ENCODE peak calls at places on chromosomes 11 and 22, in six cellular contexts. One of them, this sample, is unnamed. For H3K36me3 and H3K9me3, the result is how much of the 10 kb centered on the place peaks cover.

GRCh38 chr11:22192642-22193347 is at the start of gene ANO5:
- DNase-seq in SK-N-SH: peak
- DNase-seq in HCT116: no peak
- DNase-seq in mucosa of descending colon: peak
- DNase-seq in A673: peak
- DNase-seq in colonic mucosa: peak
- DNase-seq in this sample: peak

GRCh38 chr11:32847511-32847910 is 17.8 kb downstream of the PRRG4 start:
- DNase-seq in HCT116: no peak
- DNase-seq in A673: no peak
- DNase-seq in colonic mucosa: no peak
- DNase-seq in SK-N-SH: no peak
- DNase-seq in mucosa of descending colon: no peak
- DNase-seq in this sample: no peak

GRCh38 chr11:65493367-65494176 is 5.3 kb upstream of the MALAT1 start:
- DNase-seq in HCT116: peak
- DNase-seq in SK-N-SH: no peak
- DNase-seq in colonic mucosa: peak
- DNase-seq in A673: no peak
- DNase-seq in mucosa of descending colon: peak
- DNase-seq in this sample: peak

GRCh38 chr22:23285236-23285635 is 104.9 kb downstream of the BCR start:
- DNase-seq in colonic mucosa: no peak
- DNase-seq in A673: no peak
- DNase-seq in HCT116: no peak
- DNase-seq in SK-N-SH: no peak
- DNase-seq in mucosa of descending colon: no peak
- DNase-seq in this sample: no peak

GRCh38 chr22:30425327-30425615 is 297 bp upstream of the MTFP1 start:
- DNase-seq in A673: no peak
- DNase-seq in mucosa of descending colon: no peak
- DNase-seq in SK-N-SH: no peak
- DNase-seq in colonic mucosa: no peak
- DNase-seq in HCT116: no peak
- DNase-seq in this sample: no peak

GRCh38 chr11:78641541-78641940 is 66.9 kb upstream of the NARS2 start:
- DNase-seq in HCT116: no peak
- DNase-seq in mucosa of descending colon: no peak
- DNase-seq in colonic mucosa: no peak
- DNase-seq in SK-N-SH: no peak
- DNase-seq in A673: no peak
- DNase-seq in this sample: no peak

GRCh38 chr11:47415949-47416472 is 7.6 kb downstream of the SLC39A13 start:
- DNase-seq in A673: peak
- DNase-seq in colonic mucosa: peak
- DNase-seq in mucosa of descending colon: peak
- DNase-seq in SK-N-SH: no peak
- DNase-seq in HCT116: peak
- DNase-seq in this sample: peak

GRCh38 chr11:45658292-45658991 is 7.0 kb downstream of the CHST1 start:
- DNase-seq in A673: no peak
- DNase-seq in HCT116: no peak
- DNase-seq in mucosa of descending colon: peak
- DNase-seq in SK-N-SH: no peak
- DNase-seq in colonic mucosa: peak
- DNase-seq in this sample: peak

GRCh38 chr11:38226684-38227083 is 1628.6 kb upstream of the RAG2 start:
- DNase-seq in mucosa of descending colon: no peak
- DNase-seq in colonic mucosa: no peak
- DNase-seq in SK-N-SH: no peak
- DNase-seq in A673: no peak
- DNase-seq in HCT116: no peak
- DNase-seq in this sample: no peak

GRCh38 chr22:31148953-31149627 is 8.8 kb upstream of the PLA2G3 start:
- DNase-seq in SK-N-SH: peak
- DNase-seq in A673: peak
- DNase-seq in mucosa of descending colon: peak
- DNase-seq in HCT116: peak
- DNase-seq in colonic mucosa: peak
- DNase-seq in this sample: peak

GRCh38 chr11:45150943-45151342 is 4.5 kb downstream of the PRDM11 start:
- DNase-seq in mucosa of descending colon: no peak
- DNase-seq in SK-N-SH: no peak
- DNase-seq in A673: no peak
- DNase-seq in colonic mucosa: peak
- DNase-seq in HCT116: no peak
- DNase-seq in this sample: no peak

GRCh38 chr22:34301569-34301968 is 381.3 kb upstream of the LARGE1 start:
- DNase-seq in A673: no peak
- DNase-seq in HCT116: no peak
- DNase-seq in colonic mucosa: no peak
- DNase-seq in mucosa of descending colon: no peak
- DNase-seq in SK-N-SH: no peak
- DNase-seq in this sample: no peak

GRCh38 chr22:17257091-17257490 is 37.9 kb upstream of the ADA2 start:
- DNase-seq in SK-N-SH: no peak
- DNase-seq in A673: no peak
- DNase-seq in colonic mucosa: no peak
- DNase-seq in mucosa of descending colon: no peak
- DNase-seq in HCT116: no peak
- DNase-seq in this sample: no peak

GRCh38 chr11:98979212-98979611 is 41.5 kb upstream of the CNTN5 start:
- DNase-seq in SK-N-SH: no peak
- DNase-seq in A673: peak
- DNase-seq in HCT116: no peak
- DNase-seq in colonic mucosa: no peak
- DNase-seq in mucosa of descending colon: no peak
- DNase-seq in this sample: no peak

GRCh38 chr11:44746894-44747293 is 20.1 kb downstream of the TSPAN18 start:
- DNase-seq in SK-N-SH: peak
- DNase-seq in HCT116: no peak
- DNase-seq in mucosa of descending colon: no peak
- DNase-seq in A673: no peak
- DNase-seq in colonic mucosa: no peak
- DNase-seq in this sample: peak

GRCh38 chr22:40193429-40194421 is 16.0 kb downstream of the TNRC6B start:
- DNase-seq in HCT116: no peak
- DNase-seq in mucosa of descending colon: no peak
- DNase-seq in colonic mucosa: no peak
- DNase-seq in SK-N-SH: no peak
- DNase-seq in A673: peak
- DNase-seq in this sample: no peak

GRCh38 chr11:17719940-17720795 is 797 bp downstream of the MYOD1 start:
- DNase-seq in mucosa of descending colon: no peak
- DNase-seq in A673: no peak
- DNase-seq in SK-N-SH: peak
- DNase-seq in colonic mucosa: no peak
- DNase-seq in HCT116: no peak
- DNase-seq in this sample: no peak

GRCh38 chr11:65003282-65003681 is 6.5 kb upstream of the BATF2 start:
- DNase-seq in SK-N-SH: no peak
- DNase-seq in colonic mucosa: no peak
- DNase-seq in HCT116: no peak
- DNase-seq in mucosa of descending colon: no peak
- DNase-seq in A673: no peak
- DNase-seq in this sample: no peak

GRCh38 chr11:96481806-96482592 is 92.2 kb downstream of the JRKL start:
- DNase-seq in mucosa of descending colon: no peak
- DNase-seq in A673: no peak
- DNase-seq in SK-N-SH: no peak
- DNase-seq in HCT116: no peak
- DNase-seq in colonic mucosa: no peak
- DNase-seq in this sample: no peak

GRCh38 chr11:72766152-72766902 is 14.1 kb upstream of the ARAP1 start:
- DNase-seq in SK-N-SH: no peak
- DNase-seq in HCT116: no peak
- DNase-seq in colonic mucosa: no peak
- DNase-seq in mucosa of descending colon: no peak
- DNase-seq in A673: no peak
- DNase-seq in this sample: no peak

GRCh38 chr11:111541209-111542061 is 915 bp downstream of the LAYN start:
- DNase-seq in mucosa of descending colon: no peak
- DNase-seq in colonic mucosa: peak
- DNase-seq in HCT116: no peak
- DNase-seq in SK-N-SH: peak
- DNase-seq in A673: peak
- DNase-seq in this sample: peak

GRCh38 chr11:65133724-65134123 is 595 bp downstream of the SYVN1 start:
- DNase-seq in mucosa of descending colon: no peak
- DNase-seq in colonic mucosa: no peak
- DNase-seq in HCT116: no peak
- DNase-seq in SK-N-SH: no peak
- DNase-seq in A673: peak
- DNase-seq in this sample: no peak

GRCh38 chr11:68843703-68844312 is 2.1 kb upstream of the CPT1A start:
- DNase-seq in SK-N-SH: no peak
- DNase-seq in colonic mucosa: peak
- DNase-seq in HCT116: peak
- DNase-seq in mucosa of descending colon: peak
- DNase-seq in A673: no peak
- DNase-seq in this sample: no peak

GRCh38 chr11:45180158-45180887 is 33.9 kb downstream of the PRDM11 start:
- DNase-seq in HCT116: peak
- DNase-seq in mucosa of descending colon: peak
- DNase-seq in A673: peak
- DNase-seq in colonic mucosa: peak
- DNase-seq in SK-N-SH: peak
- DNase-seq in this sample: peak

GRCh38 chr11:73585834-73586575 is 11.9 kb downstream of the FAM168A start:
- DNase-seq in A673: no peak
- DNase-seq in colonic mucosa: no peak
- DNase-seq in mucosa of descending colon: no peak
- DNase-seq in HCT116: no peak
- DNase-seq in SK-N-SH: no peak
- DNase-seq in this sample: no peak

GRCh38 chr11:110832080-110832479 is 119.8 kb upstream of the ARHGAP20 start:
- DNase-seq in HCT116: no peak
- DNase-seq in SK-N-SH: peak
- DNase-seq in A673: no peak
- DNase-seq in colonic mucosa: no peak
- DNase-seq in mucosa of descending colon: no peak
- DNase-seq in this sample: no peak

GRCh38 chr11:62147545-62147944 is 23.7 kb downstream of the INCENP start:
- DNase-seq in mucosa of descending colon: no peak
- DNase-seq in SK-N-SH: peak
- DNase-seq in colonic mucosa: no peak
- DNase-seq in HCT116: no peak
- DNase-seq in A673: no peak
- DNase-seq in this sample: no peak

GRCh38 chr11:62143727-62144126 is 19.9 kb downstream of the INCENP start:
- DNase-seq in mucosa of descending colon: no peak
- DNase-seq in HCT116: no peak
- DNase-seq in SK-N-SH: peak
- DNase-seq in A673: no peak
- DNase-seq in colonic mucosa: peak
- DNase-seq in this sample: no peak

GRCh38 chr11:62144641-62145255 is 20.9 kb downstream of the INCENP start:
- DNase-seq in A673: no peak
- DNase-seq in colonic mucosa: peak
- DNase-seq in mucosa of descending colon: no peak
- DNase-seq in SK-N-SH: peak
- DNase-seq in HCT116: no peak
- DNase-seq in this sample: no peak

GRCh38 chr11:62146476-62147200 is 22.8 kb downstream of the INCENP start:
- DNase-seq in HCT116: no peak
- DNase-seq in SK-N-SH: peak
- DNase-seq in colonic mucosa: no peak
- DNase-seq in mucosa of descending colon: no peak
- DNase-seq in A673: no peak
- DNase-seq in this sample: no peak

DNA sequence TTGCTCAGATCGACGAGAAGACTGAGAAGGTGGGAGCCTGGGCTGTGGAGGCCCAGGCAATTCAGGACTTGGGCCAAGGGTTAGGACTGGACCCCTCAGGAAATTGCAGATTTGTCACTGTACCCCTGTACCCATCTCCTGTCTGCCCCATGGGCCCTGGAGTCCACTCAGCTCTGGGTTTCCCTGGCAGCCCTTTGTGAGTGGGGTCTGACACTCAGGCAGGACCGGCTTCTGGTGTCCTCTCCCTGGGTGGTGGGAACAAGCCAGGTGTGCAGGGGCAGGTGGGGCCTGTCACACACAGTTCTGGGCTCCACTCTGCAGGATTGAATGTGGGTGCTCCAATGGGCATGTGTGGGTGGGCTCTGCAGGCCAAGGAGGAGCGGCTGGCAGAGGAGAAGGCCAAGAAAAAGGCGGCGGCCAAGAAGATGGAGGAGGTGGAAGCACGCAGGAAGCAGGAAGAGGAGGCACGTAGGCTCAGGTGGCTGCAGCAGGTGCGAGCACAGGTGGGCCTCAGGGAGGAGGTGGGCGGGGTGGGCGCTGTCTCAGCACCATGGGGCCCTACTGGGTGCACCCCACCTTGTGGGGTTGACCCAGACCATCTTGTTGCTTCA is 21.6 kb downstream of the INCENP start:
- DNase-seq in colonic mucosa: peak
- DNase-seq in HCT116: no peak
- DNase-seq in A673: no peak
- DNase-seq in SK-N-SH: peak
- DNase-seq in mucosa of descending colon: no peak
- DNase-seq in this sample: no peak
- H3K36me3 ChIP-seq in colonic mucosa: under half
- H3K36me3 ChIP-seq in HCT116: half or more
- H3K36me3 ChIP-seq in A673: half or more
- H3K36me3 ChIP-seq in SK-N-SH: under half
- H3K36me3 ChIP-seq in mucosa of descending colon: under half
- H3K36me3 ChIP-seq in this sample: half or more

DNA sequence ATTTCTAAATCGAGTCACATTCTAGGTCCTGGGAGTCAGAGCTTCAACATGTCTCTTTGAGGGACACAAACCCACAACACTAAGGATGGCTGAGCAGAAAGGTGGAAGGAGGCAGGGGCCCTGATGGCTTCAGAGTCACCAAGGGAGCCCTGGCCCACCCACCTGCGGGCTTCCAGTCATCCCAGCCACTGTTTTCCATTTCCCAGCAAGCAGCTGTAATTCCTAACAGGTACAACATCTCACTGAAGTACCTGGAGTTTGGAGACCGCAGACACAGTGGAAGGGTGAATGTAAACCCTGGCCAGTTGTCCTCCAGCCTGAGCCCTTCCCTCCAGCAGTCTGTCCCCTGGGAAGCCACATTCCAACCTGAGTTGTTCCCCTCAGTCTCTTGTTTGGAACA is 562.8 kb downstream of the TBC1D22A start:
- DNase-seq in HCT116: no peak
- DNase-seq in mucosa of descending colon: no peak
- DNase-seq in colonic mucosa: no peak
- DNase-seq in SK-N-SH: no peak
- DNase-seq in A673: no peak
- DNase-seq in this sample: no peak
- H3K9me3 ChIP-seq in HCT116: under half
- H3K9me3 ChIP-seq in mucosa of descending colon: under half
- H3K9me3 ChIP-seq in colonic mucosa: under half
- H3K9me3 ChIP-seq in SK-N-SH: under half
- H3K9me3 ChIP-seq in A673: under half
- H3K9me3 ChIP-seq in this sample: under half

GRCh38 chr11:108647701-108648527 is 17.0 kb upstream of the DDX10 start:
- DNase-seq in colonic mucosa: peak
- DNase-seq in HCT116: peak
- DNase-seq in SK-N-SH: peak
- DNase-seq in mucosa of descending colon: peak
- DNase-seq in A673: peak
- DNase-seq in this sample: peak
- H3K36me3 ChIP-seq in colonic mucosa: under half
- H3K36me3 ChIP-seq in HCT116: under half
- H3K36me3 ChIP-seq in SK-N-SH: under half
- H3K36me3 ChIP-seq in mucosa of descending colon: under half
- H3K36me3 ChIP-seq in A673: under half
- H3K36me3 ChIP-seq in this sample: under half

GRCh38 chr22:45738206-45738605 is 66.6 kb downstream of the ATXN10 start:
- DNase-seq in A673: no peak
- DNase-seq in colonic mucosa: no peak
- DNase-seq in SK-N-SH: no peak
- DNase-seq in HCT116: no peak
- DNase-seq in mucosa of descending colon: no peak
- DNase-seq in this sample: no peak
- H3K9me3 ChIP-seq in A673: under half
- H3K9me3 ChIP-seq in colonic mucosa: under half
- H3K9me3 ChIP-seq in SK-N-SH: under half
- H3K9me3 ChIP-seq in HCT116: under half
- H3K9me3 ChIP-seq in mucosa of descending colon: under half
- H3K9me3 ChIP-seq in this sample: under half